ENCODE peak calls at places on chromosome 6, in nine cellular contexts. Q, Z, V, I, D, H, B, U and W are unnamed samples.

GRCh38 chr6:154399097-154399496 is 42.5 kb upstream of the IPCEF1 start:
- DNase-seq in Q (no peak), Z (peak), V (no peak), I (peak), D (no peak), H (no peak), B (no peak), U (no peak), W (no peak)

GRCh38 chr6:63502165-63502564 is 70.1 kb upstream of the LOC128125822 start:
- DNase-seq in Q (no peak), Z (no peak), V (no peak), I (no peak), D (no peak), H (no peak), B (no peak), U (no peak), W (no peak)

GRCh38 chr6:87784690-87785089 is 82.7 kb upstream of the AKIRIN2 start:
- DNase-seq in Q (no peak), Z (no peak), V (no peak), I (no peak), D (no peak), H (no peak), B (no peak), U (no peak), W (no peak)

GRCh38 chr6:51675551-51676275 is 411.7 kb downstream of the PKHD1 start:
- DNase-seq in Q (no peak), Z (no peak), V (no peak), I (no peak), D (no peak), H (no peak), B (no peak), U (no peak), W (no peak)

GRCh38 chr6:11368760-11369159 is 136.3 kb upstream of the NEDD9 start:
- DNase-seq in Q (no peak), Z (peak), V (no peak), I (no peak), D (no peak), H (no peak), B (no peak), U (no peak), W (peak)

GRCh38 chr6:114523508-114523907 is 180.7 kb upstream of the HS3ST5 start:
- DNase-seq in Q (no peak), Z (no peak), V (no peak), I (no peak), D (no peak), H (no peak), B (no peak), U (no peak), W (no peak)

GRCh38 chr6:69895396-69895795 is 29.0 kb downstream of the COL19A1 start:
- DNase-seq in Q (no peak), Z (no peak), V (no peak), I (no peak), D (no peak), H (no peak), B (no peak), U (no peak), W (no peak)

GRCh38 chr6:28988536-28989415 is 16.3 kb downstream of the ZNF311 start:
- DNase-seq in Q (peak), Z (peak), V (peak), I (no peak), D (no peak), H (no peak), B (peak), U (no peak), W (no peak)